ENCODE peak calls at places on chromosomes 7 and 10, in five cellular contexts. One of them, this sample, is unnamed. For H3K36me3 and H3K9me3, the result is how much of the 10 kb centered on the place peaks cover.

GRCh38 chr10:67606572-67606971 is 89.4 kb downstream of the CTNNA3 start:
- DNase-seq in neuronal stem cell: no peak
- DNase-seq in mucosa of descending colon: no peak
- DNase-seq in mammary epithelial cell: peak
- DNase-seq in neural progenitor cell: no peak
- DNase-seq in this sample: no peak

GRCh38 chr7:158315326-158315725 is 272.3 kb downstream of the PTPRN2 start:
- DNase-seq in mammary epithelial cell: no peak
- DNase-seq in mucosa of descending colon: no peak
- DNase-seq in neuronal stem cell: no peak
- DNase-seq in neural progenitor cell: no peak
- DNase-seq in this sample: no peak

GRCh38 chr7:140238778-140239652 is 62.2 kb upstream of the KDM7A start:
- DNase-seq in neuronal stem cell: no peak
- DNase-seq in neural progenitor cell: no peak
- DNase-seq in mammary epithelial cell: no peak
- DNase-seq in mucosa of descending colon: peak
- DNase-seq in this sample: no peak

GRCh38 chr10:100469756-100470155 is 6.9 kb downstream of the WNT8B start:
- DNase-seq in neural progenitor cell: no peak
- DNase-seq in mucosa of descending colon: no peak
- DNase-seq in mammary epithelial cell: no peak
- DNase-seq in neuronal stem cell: no peak
- DNase-seq in this sample: no peak

GRCh38 chr10:31099664-31100063 is 68.0 kb upstream of the ZNF438 start:
- DNase-seq in neuronal stem cell: no peak
- DNase-seq in mucosa of descending colon: peak
- DNase-seq in neural progenitor cell: no peak
- DNase-seq in mammary epithelial cell: peak
- DNase-seq in this sample: no peak

GRCh38 chr10:44424298-44424697 is 39.4 kb upstream of the CXCL12 start:
- DNase-seq in neuronal stem cell: no peak
- DNase-seq in mucosa of descending colon: no peak
- DNase-seq in neural progenitor cell: no peak
- DNase-seq in mammary epithelial cell: no peak
- DNase-seq in this sample: no peak

GRCh38 chr7:70777251-70777650 is 354.7 kb upstream of the GALNT17 start:
- DNase-seq in mammary epithelial cell: no peak
- DNase-seq in neural progenitor cell: no peak
- DNase-seq in neuronal stem cell: no peak
- DNase-seq in mucosa of descending colon: no peak
- DNase-seq in this sample: no peak

GRCh38 chr7:131945313-131945831 is 388.9 kb upstream of the PODXL start:
- DNase-seq in mammary epithelial cell: peak
- DNase-seq in mucosa of descending colon: peak
- DNase-seq in neural progenitor cell: peak
- DNase-seq in neuronal stem cell: peak
- DNase-seq in this sample: no peak

GRCh38 chr10:30502266-30503058 is 68.5 kb downstream of the MAP3K8 start:
- DNase-seq in mammary epithelial cell: no peak
- DNase-seq in neuronal stem cell: no peak
- DNase-seq in neural progenitor cell: no peak
- DNase-seq in mucosa of descending colon: peak
- DNase-seq in this sample: peak

GRCh38 chr7:149860821-149861727 is 12.7 kb upstream of the ATP6V0E2 start:
- DNase-seq in mammary epithelial cell: no peak
- DNase-seq in neuronal stem cell: no peak
- DNase-seq in mucosa of descending colon: no peak
- DNase-seq in neural progenitor cell: peak
- DNase-seq in this sample: no peak
- H3K4me3 ChIP-seq in mammary epithelial cell: no peak
- H3K4me3 ChIP-seq in neuronal stem cell: no peak
- H3K4me3 ChIP-seq in mucosa of descending colon: no peak
- H3K4me3 ChIP-seq in neural progenitor cell: no peak
- H3K4me3 ChIP-seq in this sample: no peak

GRCh38 chr7:99002827-99003212 is 124.5 kb downstream of the TRRAP start:
- DNase-seq in mammary epithelial cell: no peak
- DNase-seq in neuronal stem cell: no peak
- DNase-seq in neural progenitor cell: no peak
- DNase-seq in mucosa of descending colon: no peak
- DNase-seq in this sample: no peak

GRCh38 chr7:99004216-99004615 is 125.9 kb downstream of the TRRAP start:
- DNase-seq in mammary epithelial cell: no peak
- DNase-seq in neuronal stem cell: no peak
- DNase-seq in mucosa of descending colon: no peak
- DNase-seq in neural progenitor cell: no peak
- DNase-seq in this sample: no peak

GRCh38 chr7:99004781-99005500 is 126.6 kb downstream of the TRRAP start:
- DNase-seq in mucosa of descending colon: no peak
- DNase-seq in neural progenitor cell: no peak
- DNase-seq in neuronal stem cell: no peak
- DNase-seq in mammary epithelial cell: no peak
- DNase-seq in this sample: no peak

GRCh38 chr7:99002146-99002826 is 124.0 kb downstream of the TRRAP start:
- DNase-seq in neuronal stem cell: no peak
- DNase-seq in mammary epithelial cell: no peak
- DNase-seq in neural progenitor cell: no peak
- DNase-seq in mucosa of descending colon: no peak
- DNase-seq in this sample: no peak

GRCh38 chr7:99003419-99003818 is 125.1 kb downstream of the TRRAP start:
- DNase-seq in mammary epithelial cell: no peak
- DNase-seq in mucosa of descending colon: no peak
- DNase-seq in neural progenitor cell: no peak
- DNase-seq in neuronal stem cell: no peak
- DNase-seq in this sample: no peak
- H3K36me3 ChIP-seq in mammary epithelial cell: under half
- H3K36me3 ChIP-seq in mucosa of descending colon: under half
- H3K36me3 ChIP-seq in neural progenitor cell: under half
- H3K36me3 ChIP-seq in neuronal stem cell: half or more
- H3K36me3 ChIP-seq in this sample: half or more

DNA sequence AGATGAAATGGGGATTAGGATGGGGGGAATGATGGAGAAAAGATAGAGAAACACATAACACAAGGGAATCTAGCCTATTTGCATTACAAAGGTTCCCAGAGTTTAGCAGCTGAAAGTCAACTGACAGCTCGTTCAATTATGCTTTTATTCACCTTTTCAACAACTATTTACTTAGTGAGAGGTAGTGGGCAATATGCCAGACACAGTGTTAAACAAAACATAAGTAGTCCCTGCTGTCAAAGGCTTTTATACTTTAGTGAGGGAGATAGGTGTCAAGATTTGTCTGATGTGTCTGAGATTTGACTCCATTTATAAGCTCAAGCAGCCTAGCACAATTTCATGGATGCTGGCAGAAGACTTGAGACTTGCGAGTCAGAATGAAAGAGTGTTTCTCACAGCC is 549.0 kb upstream of the VSTM2A start:
- DNase-seq in neural progenitor cell: no peak
- DNase-seq in mammary epithelial cell: no peak
- DNase-seq in neuronal stem cell: no peak
- DNase-seq in mucosa of descending colon: no peak
- DNase-seq in this sample: no peak
- H3K9me3 ChIP-seq in neural progenitor cell: under half
- H3K9me3 ChIP-seq in mammary epithelial cell: under half
- H3K9me3 ChIP-seq in neuronal stem cell: under half
- H3K9me3 ChIP-seq in mucosa of descending colon: under half
- H3K9me3 ChIP-seq in this sample: under half

DNA sequence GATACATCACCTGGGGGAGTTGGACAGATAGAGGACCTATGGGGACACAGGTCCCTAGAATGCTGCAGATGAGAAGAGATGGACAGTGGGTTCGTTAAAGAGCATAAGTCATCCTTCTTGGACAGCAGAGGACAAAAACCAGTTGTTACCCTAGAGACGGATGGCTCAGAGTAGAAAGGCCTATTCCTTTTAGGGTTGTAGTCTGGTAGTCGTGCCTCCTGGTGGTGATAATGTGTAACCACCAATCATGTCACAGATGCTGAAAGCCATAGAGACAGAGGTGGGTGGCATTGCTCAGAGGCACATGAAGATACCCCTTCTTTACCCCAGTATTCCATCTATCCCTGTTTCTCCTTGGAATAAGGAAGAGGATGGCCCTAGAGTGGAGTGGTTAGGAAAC is 554.6 kb downstream of the SORCS1 start:
- DNase-seq in neuronal stem cell: no peak
- DNase-seq in mammary epithelial cell: peak
- DNase-seq in mucosa of descending colon: no peak
- DNase-seq in neural progenitor cell: peak
- DNase-seq in this sample: no peak
- H3K4me3 ChIP-seq in neuronal stem cell: no peak
- H3K4me3 ChIP-seq in mammary epithelial cell: no peak
- H3K4me3 ChIP-seq in mucosa of descending colon: no peak
- H3K4me3 ChIP-seq in neural progenitor cell: no peak
- H3K4me3 ChIP-seq in this sample: no peak

GRCh38 chr10:102522874-102523249 is 19.1 kb downstream of the SUFU start:
- DNase-seq in mucosa of descending colon: no peak
- DNase-seq in mammary epithelial cell: no peak
- DNase-seq in neuronal stem cell: no peak
- DNase-seq in neural progenitor cell: no peak
- DNase-seq in this sample: no peak

GRCh38 chr10:102514487-102515311 is 10.9 kb downstream of the SUFU start:
- DNase-seq in neuronal stem cell: no peak
- DNase-seq in neural progenitor cell: no peak
- DNase-seq in mucosa of descending colon: no peak
- DNase-seq in mammary epithelial cell: no peak
- DNase-seq in this sample: no peak

GRCh38 chr10:102519246-102519805 is 15.6 kb downstream of the SUFU start:
- DNase-seq in mammary epithelial cell: no peak
- DNase-seq in neural progenitor cell: no peak
- DNase-seq in mucosa of descending colon: no peak
- DNase-seq in neuronal stem cell: no peak
- DNase-seq in this sample: no peak

GRCh38 chr10:102515724-102516123 is 12.0 kb downstream of the SUFU start:
- DNase-seq in neuronal stem cell: no peak
- DNase-seq in mammary epithelial cell: no peak
- DNase-seq in neural progenitor cell: no peak
- DNase-seq in mucosa of descending colon: no peak
- DNase-seq in this sample: no peak

GRCh38 chr10:102517553-102517952 is 13.8 kb downstream of the SUFU start:
- DNase-seq in mammary epithelial cell: no peak
- DNase-seq in mucosa of descending colon: no peak
- DNase-seq in neural progenitor cell: no peak
- DNase-seq in neuronal stem cell: no peak
- DNase-seq in this sample: no peak
- H3K36me3 ChIP-seq in mammary epithelial cell: under half
- H3K36me3 ChIP-seq in mucosa of descending colon: under half
- H3K36me3 ChIP-seq in neural progenitor cell: under half
- H3K36me3 ChIP-seq in neuronal stem cell: under half
- H3K36me3 ChIP-seq in this sample: under half

GRCh38 chr10:7327885-7328284 is 82.9 kb downstream of the SFMBT2 start:
- DNase-seq in mammary epithelial cell: no peak
- DNase-seq in neural progenitor cell: no peak
- DNase-seq in mucosa of descending colon: no peak
- DNase-seq in neuronal stem cell: no peak
- DNase-seq in this sample: no peak
- H3K9me3 ChIP-seq in mammary epithelial cell: under half
- H3K9me3 ChIP-seq in neural progenitor cell: under half
- H3K9me3 ChIP-seq in mucosa of descending colon: under half
- H3K9me3 ChIP-seq in neuronal stem cell: under half
- H3K9me3 ChIP-seq in this sample: under half

GRCh38 chr10:103475437-103475836 is 3.6 kb downstream of the CALHM3 start:
- DNase-seq in mammary epithelial cell: no peak
- DNase-seq in mucosa of descending colon: no peak
- DNase-seq in neuronal stem cell: no peak
- DNase-seq in neural progenitor cell: no peak
- DNase-seq in this sample: no peak

GRCh38 chr10:103470755-103471653 is 8.0 kb downstream of the CALHM3 start:
- DNase-seq in neural progenitor cell: no peak
- DNase-seq in neuronal stem cell: no peak
- DNase-seq in mucosa of descending colon: peak
- DNase-seq in mammary epithelial cell: no peak
- DNase-seq in this sample: peak

GRCh38 chr10:103473261-103473671 is 5.8 kb downstream of the CALHM3 start:
- DNase-seq in neuronal stem cell: no peak
- DNase-seq in mucosa of descending colon: no peak
- DNase-seq in neural progenitor cell: no peak
- DNase-seq in mammary epithelial cell: no peak
- DNase-seq in this sample: peak

GRCh38 chr10:103474077-103474476 is 5.0 kb downstream of the CALHM3 start:
- DNase-seq in mucosa of descending colon: no peak
- DNase-seq in neural progenitor cell: no peak
- DNase-seq in mammary epithelial cell: no peak
- DNase-seq in neuronal stem cell: no peak
- DNase-seq in this sample: no peak

DNA sequence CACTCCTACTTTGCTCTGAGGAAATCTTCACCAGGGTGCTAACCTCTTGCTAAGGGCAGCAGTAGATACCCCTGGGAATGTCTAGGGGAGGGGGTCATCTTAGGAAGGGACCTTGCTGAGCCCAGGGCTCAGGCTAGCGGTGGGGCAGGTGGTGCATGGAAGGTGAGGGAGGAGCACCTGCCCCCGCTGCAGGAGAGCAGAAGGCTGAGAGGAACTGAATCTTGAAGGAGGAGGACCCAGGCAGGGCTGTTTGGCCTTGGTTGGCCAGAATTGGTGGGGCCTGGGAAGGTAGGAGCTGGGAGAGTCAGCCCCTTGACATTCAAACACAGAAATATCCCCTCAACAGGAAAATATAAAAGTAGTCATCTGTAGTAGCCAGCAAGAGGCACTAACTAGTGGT is 7.0 kb downstream of the CALHM3 start:
- DNase-seq in neuronal stem cell: no peak
- DNase-seq in mucosa of descending colon: no peak
- DNase-seq in mammary epithelial cell: no peak
- DNase-seq in neural progenitor cell: no peak
- DNase-seq in this sample: no peak
- H3K4me3 ChIP-seq in neuronal stem cell: no peak
- H3K4me3 ChIP-seq in mucosa of descending colon: no peak
- H3K4me3 ChIP-seq in mammary epithelial cell: no peak
- H3K4me3 ChIP-seq in neural progenitor cell: no peak
- H3K4me3 ChIP-seq in this sample: no peak

DNA sequence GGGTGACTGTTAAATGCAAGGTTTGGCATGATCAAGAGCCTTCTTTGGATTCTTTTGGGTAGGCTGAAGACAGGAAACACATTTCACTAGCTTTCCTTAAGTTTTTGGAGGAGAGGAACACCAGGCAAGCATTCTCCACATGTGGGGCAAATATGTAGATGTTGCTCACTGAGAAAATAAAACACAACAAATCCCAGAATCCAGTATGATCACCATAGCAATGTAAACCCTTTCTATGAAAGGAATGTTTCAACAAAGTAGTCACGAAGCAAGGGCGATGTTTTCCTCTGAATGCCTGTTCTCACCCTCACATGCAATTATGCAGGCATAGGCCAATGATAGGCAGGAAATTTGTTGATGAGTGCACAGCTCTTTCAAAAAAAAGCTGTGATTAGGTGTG is 20.4 kb upstream of the CEP41 start:
- DNase-seq in neural progenitor cell: no peak
- DNase-seq in mammary epithelial cell: no peak
- DNase-seq in mucosa of descending colon: no peak
- DNase-seq in neuronal stem cell: no peak
- DNase-seq in this sample: no peak
- H3K36me3 ChIP-seq in neural progenitor cell: under half
- H3K36me3 ChIP-seq in mammary epithelial cell: under half
- H3K36me3 ChIP-seq in mucosa of descending colon: under half
- H3K36me3 ChIP-seq in neuronal stem cell: under half
- H3K36me3 ChIP-seq in this sample: under half

GRCh38 chr7:57487957-57488356 is 38.0 kb downstream of the ZNF716 start:
- DNase-seq in neuronal stem cell: no peak
- DNase-seq in mammary epithelial cell: no peak
- DNase-seq in mucosa of descending colon: no peak
- DNase-seq in neural progenitor cell: no peak
- DNase-seq in this sample: no peak
- H3K9me3 ChIP-seq in neuronal stem cell: under half
- H3K9me3 ChIP-seq in mammary epithelial cell: half or more
- H3K9me3 ChIP-seq in mucosa of descending colon: half or more
- H3K9me3 ChIP-seq in neural progenitor cell: under half
- H3K9me3 ChIP-seq in this sample: under half